ENCODE peak calls at places on chromosomes 3 and 15, in four cellular contexts. One of them, this sample, is unnamed.
A peak's percentile ranks its signal among the peaks of the same experiment; 100 is the strongest.

GRCh38 chr3:42544492-42545283 is 37.1 kb downstream of the SEC22C start:
- DNase-seq in left ventricle myocardium inferior: peak; percentile 44
- DNase-seq in omental fat pad: no peak
- DNase-seq in gastrocnemius medialis: peak; percentile 24
- DNase-seq in this sample: no peak

GRCh38 chr15:89556413-89557262 is 18.6 kb upstream of the TICRR start:
- DNase-seq in left ventricle myocardium inferior: no peak
- DNase-seq in gastrocnemius medialis: peak; percentile 14
- DNase-seq in omental fat pad: no peak
- DNase-seq in this sample: no peak

GRCh38 chr3:9224490-9224889 is 25.0 kb downstream of the SRGAP3 start:
- DNase-seq in left ventricle myocardium inferior: no peak
- DNase-seq in gastrocnemius medialis: no peak
- DNase-seq in omental fat pad: no peak
- DNase-seq in this sample: no peak

GRCh38 chr3:134228035-134228434 is 22.6 kb downstream of the RYK start:
- DNase-seq in omental fat pad: no peak
- DNase-seq in gastrocnemius medialis: no peak
- DNase-seq in left ventricle myocardium inferior: no peak
- DNase-seq in this sample: no peak

GRCh38 chr3:115800489-115801080 is 177.3 kb downstream of the GAP43 start:
- DNase-seq in gastrocnemius medialis: no peak
- DNase-seq in omental fat pad: no peak
- DNase-seq in left ventricle myocardium inferior: no peak
- DNase-seq in this sample: no peak

GRCh38 chr15:43067717-43068461 is 37.9 kb downstream of the UBR1 start:
- DNase-seq in omental fat pad: no peak
- DNase-seq in gastrocnemius medialis: no peak
- DNase-seq in left ventricle myocardium inferior: no peak
- DNase-seq in this sample: no peak

GRCh38 chr3:129519449-129519848 is 9.0 kb upstream of the RHO start:
- DNase-seq in omental fat pad: no peak
- DNase-seq in left ventricle myocardium inferior: no peak
- DNase-seq in gastrocnemius medialis: no peak
- DNase-seq in this sample: no peak

GRCh38 chr3:27511724-27512422 is 27.7 kb upstream of the SLC4A7 start:
- DNase-seq in omental fat pad: no peak
- DNase-seq in left ventricle myocardium inferior: no peak
- DNase-seq in gastrocnemius medialis: no peak
- DNase-seq in this sample: no peak

GRCh38 chr3:113124256-113124830 is 87.0 kb upstream of the BOC start:
- DNase-seq in left ventricle myocardium inferior: no peak
- DNase-seq in omental fat pad: no peak
- DNase-seq in gastrocnemius medialis: no peak
- DNase-seq in this sample: no peak

GRCh38 chr15:91926871-91927270 is 73.4 kb downstream of the SLCO3A1 start:
- DNase-seq in left ventricle myocardium inferior: no peak
- DNase-seq in omental fat pad: no peak
- DNase-seq in gastrocnemius medialis: no peak
- DNase-seq in this sample: no peak

GRCh38 chr15:56249080-56249479 is 5.4 kb upstream of the RFX7 start:
- DNase-seq in gastrocnemius medialis: no peak
- DNase-seq in left ventricle myocardium inferior: no peak
- DNase-seq in omental fat pad: no peak
- DNase-seq in this sample: no peak

GRCh38 chr3:32048487-32049174 is 57.8 kb upstream of the GPD1L start:
- DNase-seq in omental fat pad: no peak
- DNase-seq in gastrocnemius medialis: no peak
- DNase-seq in left ventricle myocardium inferior: no peak
- DNase-seq in this sample: no peak

GRCh38 chr3:196638922-196639516 is 475 bp upstream of the NRROS start:
- DNase-seq in gastrocnemius medialis: no peak
- DNase-seq in left ventricle myocardium inferior: no peak
- DNase-seq in omental fat pad: no peak
- DNase-seq in this sample: no peak

GRCh38 chr3:24504765-24505164 is 10.1 kb upstream of the THRB start:
- DNase-seq in gastrocnemius medialis: no peak
- DNase-seq in omental fat pad: no peak
- DNase-seq in left ventricle myocardium inferior: no peak
- DNase-seq in this sample: no peak

GRCh38 chr3:3191675-3192480 is 12.4 kb upstream of the CRBN start:
- DNase-seq in gastrocnemius medialis: no peak
- DNase-seq in omental fat pad: no peak
- DNase-seq in left ventricle myocardium inferior: no peak
- DNase-seq in this sample: no peak

GRCh38 chr15:78006567-78007205 is 70.8 kb downstream of the TBC1D2B start:
- DNase-seq in gastrocnemius medialis: no peak
- DNase-seq in left ventricle myocardium inferior: peak; percentile 53
- DNase-seq in omental fat pad: no peak
- DNase-seq in this sample: no peak

GRCh38 chr3:114052216-114052615 is 4.1 kb downstream of the CCDC191 start:
- DNase-seq in gastrocnemius medialis: no peak
- DNase-seq in left ventricle myocardium inferior: no peak
- DNase-seq in omental fat pad: no peak
- DNase-seq in this sample: no peak

GRCh38 chr3:126551839-126552687 is 6.7 kb downstream of the C3orf22 start:
- DNase-seq in left ventricle myocardium inferior: no peak
- DNase-seq in omental fat pad: peak; percentile 7
- DNase-seq in gastrocnemius medialis: no peak
- DNase-seq in this sample: no peak

GRCh38 chr3:9976736-9977709 is 9.6 kb downstream of the EMC3 start:
- DNase-seq in gastrocnemius medialis: peak; percentile 93
- DNase-seq in omental fat pad: no peak
- DNase-seq in left ventricle myocardium inferior: peak; percentile 69
- DNase-seq in this sample: peak; percentile 81

GRCh38 chr3:160667452-160667851 is 9.5 kb upstream of the ARL14 start:
- DNase-seq in omental fat pad: no peak
- DNase-seq in gastrocnemius medialis: no peak
- DNase-seq in left ventricle myocardium inferior: no peak
- DNase-seq in this sample: no peak

GRCh38 chr3:29141197-29141911 is 139.5 kb upstream of the RBMS3 start:
- DNase-seq in omental fat pad: no peak
- DNase-seq in left ventricle myocardium inferior: no peak
- DNase-seq in gastrocnemius medialis: no peak
- DNase-seq in this sample: no peak

GRCh38 chr3:125389282-125389681 is 14.2 kb upstream of the ZNF148 start:
- DNase-seq in left ventricle myocardium inferior: no peak
- DNase-seq in gastrocnemius medialis: no peak
- DNase-seq in omental fat pad: no peak
- DNase-seq in this sample: no peak

GRCh38 chr3:188006726-188007393 is 147.1 kb upstream of the LPP start:
- DNase-seq in left ventricle myocardium inferior: no peak
- DNase-seq in omental fat pad: no peak
- DNase-seq in gastrocnemius medialis: peak; percentile 97
- DNase-seq in this sample: peak; percentile 44

GRCh38 chr3:72924055-72924454 is 36.2 kb downstream of the GXYLT2 start:
- DNase-seq in left ventricle myocardium inferior: no peak
- DNase-seq in omental fat pad: no peak
- DNase-seq in gastrocnemius medialis: no peak
- DNase-seq in this sample: no peak

GRCh38 chr15:92936138-92936537 is 36.0 kb downstream of the CHD2 start:
- DNase-seq in left ventricle myocardium inferior: no peak
- DNase-seq in gastrocnemius medialis: no peak
- DNase-seq in omental fat pad: no peak
- DNase-seq in this sample: no peak

GRCh38 chr15:68951813-68952212 is 21.5 kb downstream of the SPESP1 start:
- DNase-seq in left ventricle myocardium inferior: no peak
- DNase-seq in omental fat pad: no peak
- DNase-seq in gastrocnemius medialis: no peak
- DNase-seq in this sample: no peak

GRCh38 chr3:24494616-24495333 is at the start of gene THRB:
- DNase-seq in left ventricle myocardium inferior: peak; percentile 79
- DNase-seq in omental fat pad: peak; percentile 28
- DNase-seq in gastrocnemius medialis: peak; percentile 81
- DNase-seq in this sample: no peak

GRCh38 chr3:71111784-71112440 is 471.6 kb downstream of the FOXP1 start:
- DNase-seq in gastrocnemius medialis: no peak
- DNase-seq in omental fat pad: no peak
- DNase-seq in left ventricle myocardium inferior: no peak
- DNase-seq in this sample: no peak

GRCh38 chr3:123657578-123657977 is 72.7 kb upstream of the HACD2 start:
- DNase-seq in gastrocnemius medialis: no peak
- DNase-seq in omental fat pad: no peak
- DNase-seq in left ventricle myocardium inferior: no peak
- DNase-seq in this sample: no peak

GRCh38 chr3:123657111-123657510 is 72.3 kb upstream of the HACD2 start:
- DNase-seq in omental fat pad: no peak
- DNase-seq in left ventricle myocardium inferior: no peak
- DNase-seq in gastrocnemius medialis: no peak
- DNase-seq in this sample: no peak

GRCh38 chr3:123655400-123655799 is 70.5 kb upstream of the HACD2 start:
- DNase-seq in omental fat pad: no peak
- DNase-seq in left ventricle myocardium inferior: no peak
- DNase-seq in gastrocnemius medialis: peak; percentile 33
- DNase-seq in this sample: no peak

GRCh38 chr3:123656241-123656640 is 71.4 kb upstream of the HACD2 start:
- DNase-seq in gastrocnemius medialis: no peak
- DNase-seq in left ventricle myocardium inferior: no peak
- DNase-seq in omental fat pad: no peak
- DNase-seq in this sample: no peak

GRCh38 chr3:123656691-123657090 is 71.8 kb upstream of the HACD2 start:
- DNase-seq in left ventricle myocardium inferior: no peak
- DNase-seq in gastrocnemius medialis: no peak
- DNase-seq in omental fat pad: no peak
- DNase-seq in this sample: no peak
- TF ChIP-seq CTCF in left ventricle myocardium inferior: no peak
- TF ChIP-seq CTCF in gastrocnemius medialis: no peak
- TF ChIP-seq CTCF in omental fat pad: no peak
- TF ChIP-seq CTCF in this sample: peak; percentile 45

GRCh38 chr3:177488740-177489139 is 291.5 kb upstream of the TBL1XR1 start:
- DNase-seq in gastrocnemius medialis: no peak
- DNase-seq in left ventricle myocardium inferior: no peak
- DNase-seq in omental fat pad: no peak
- DNase-seq in this sample: no peak
- TF ChIP-seq CTCF in gastrocnemius medialis: no peak
- TF ChIP-seq CTCF in left ventricle myocardium inferior: no peak
- TF ChIP-seq CTCF in omental fat pad: no peak
- TF ChIP-seq CTCF in this sample: no peak

GRCh38 chr15:70383856-70384255 is 286.1 kb upstream of the TLE3 start:
- DNase-seq in gastrocnemius medialis: no peak
- DNase-seq in omental fat pad: no peak
- DNase-seq in left ventricle myocardium inferior: no peak
- DNase-seq in this sample: no peak

GRCh38 chr15:70382762-70383458 is 285.2 kb upstream of the TLE3 start:
- DNase-seq in gastrocnemius medialis: no peak
- DNase-seq in left ventricle myocardium inferior: no peak
- DNase-seq in omental fat pad: no peak
- DNase-seq in this sample: no peak

GRCh38 chr15:70380484-70380883 is 282.8 kb upstream of the TLE3 start:
- DNase-seq in omental fat pad: no peak
- DNase-seq in left ventricle myocardium inferior: no peak
- DNase-seq in gastrocnemius medialis: no peak
- DNase-seq in this sample: no peak

GRCh38 chr15:70379938-70380337 is 282.2 kb upstream of the TLE3 start:
- DNase-seq in omental fat pad: no peak
- DNase-seq in gastrocnemius medialis: no peak
- DNase-seq in left ventricle myocardium inferior: no peak
- DNase-seq in this sample: no peak

DNA sequence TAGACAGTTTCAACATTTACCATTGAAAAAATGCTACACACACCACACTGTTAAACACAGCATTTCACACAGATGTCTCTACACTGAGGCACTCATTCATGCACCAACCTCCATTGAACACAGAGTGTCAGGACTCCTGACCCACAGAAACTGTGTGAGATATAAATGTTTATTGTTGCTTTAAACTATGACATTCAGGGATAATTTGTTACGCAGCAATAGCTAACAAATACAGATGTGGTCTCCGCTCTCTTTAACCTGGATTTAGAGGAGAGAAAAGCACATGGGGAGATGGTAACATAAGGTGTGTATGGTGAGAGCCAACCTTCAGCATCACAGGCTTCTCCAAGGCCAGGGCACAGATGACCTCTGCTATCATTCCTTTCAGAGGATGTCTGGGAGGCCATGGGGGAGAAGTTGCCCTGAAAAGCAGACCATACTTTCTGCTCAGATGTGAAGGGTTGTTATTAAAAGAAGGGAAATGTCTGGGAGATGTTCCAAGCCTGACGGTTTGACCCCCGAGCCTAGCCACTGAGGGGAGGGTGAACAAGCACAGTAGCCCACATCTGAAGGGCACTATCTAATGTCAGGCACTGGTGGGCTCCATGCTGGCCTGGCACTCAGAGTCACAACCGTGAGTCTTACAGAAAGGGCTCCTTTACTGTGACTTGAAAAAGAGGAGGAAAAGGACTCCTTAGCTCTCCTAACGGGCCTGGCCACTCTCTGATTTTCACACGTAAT is 284.5 kb upstream of the TLE3 start:
- DNase-seq in left ventricle myocardium inferior: no peak
- DNase-seq in gastrocnemius medialis: no peak
- DNase-seq in omental fat pad: no peak
- DNase-seq in this sample: no peak
- TF ChIP-seq CTCF in left ventricle myocardium inferior: no peak
- TF ChIP-seq CTCF in gastrocnemius medialis: no peak
- TF ChIP-seq CTCF in omental fat pad: no peak
- TF ChIP-seq CTCF in this sample: no peak

DNA sequence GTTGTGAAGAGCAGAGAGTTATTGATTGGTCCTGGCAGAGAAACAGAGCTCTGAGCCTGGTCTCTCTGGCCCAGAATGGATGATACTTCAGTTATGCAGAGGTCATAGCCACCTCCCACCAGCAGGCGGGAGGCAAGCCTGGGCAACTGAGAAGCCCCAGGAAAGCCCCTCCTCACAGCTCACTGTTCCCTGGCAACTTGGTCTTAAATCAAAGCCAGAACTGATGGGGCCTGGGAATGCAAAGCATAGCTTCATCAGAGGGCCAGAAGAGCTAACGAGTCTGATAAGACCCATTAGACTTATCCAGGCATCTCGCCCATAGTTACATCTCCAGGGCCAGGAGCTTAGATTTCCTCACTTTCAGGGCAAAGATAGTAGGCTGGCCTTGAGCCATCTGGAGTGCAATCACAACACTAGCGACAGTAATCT is 5.5 kb upstream of the COLQ start:
- DNase-seq in left ventricle myocardium inferior: no peak
- DNase-seq in gastrocnemius medialis: no peak
- DNase-seq in omental fat pad: no peak
- DNase-seq in this sample: no peak
- TF ChIP-seq CTCF in left ventricle myocardium inferior: peak; percentile 38
- TF ChIP-seq CTCF in gastrocnemius medialis: no peak
- TF ChIP-seq CTCF in omental fat pad: no peak
- TF ChIP-seq CTCF in this sample: no peak

GRCh38 chr3:171865191-171865865 is 22.2 kb downstream of the TMEM212 start:
- DNase-seq in left ventricle myocardium inferior: no peak
- DNase-seq in omental fat pad: no peak
- DNase-seq in gastrocnemius medialis: no peak
- DNase-seq in this sample: no peak

GRCh38 chr3:171871392-171872274 is 28.5 kb downstream of the TMEM212 start:
- DNase-seq in gastrocnemius medialis: no peak
- DNase-seq in omental fat pad: no peak
- DNase-seq in left ventricle myocardium inferior: no peak
- DNase-seq in this sample: no peak

GRCh38 chr3:171863920-171864319 is 20.8 kb downstream of the TMEM212 start:
- DNase-seq in gastrocnemius medialis: no peak
- DNase-seq in omental fat pad: no peak
- DNase-seq in left ventricle myocardium inferior: no peak
- DNase-seq in this sample: no peak

GRCh38 chr3:171862993-171863521 is 19.9 kb downstream of the TMEM212 start:
- DNase-seq in gastrocnemius medialis: no peak
- DNase-seq in omental fat pad: no peak
- DNase-seq in left ventricle myocardium inferior: no peak
- DNase-seq in this sample: no peak

GRCh38 chr3:171867976-171868375 is 24.8 kb downstream of the TMEM212 start:
- DNase-seq in gastrocnemius medialis: no peak
- DNase-seq in omental fat pad: no peak
- DNase-seq in left ventricle myocardium inferior: no peak
- DNase-seq in this sample: no peak
- TF ChIP-seq CTCF in gastrocnemius medialis: no peak
- TF ChIP-seq CTCF in omental fat pad: no peak
- TF ChIP-seq CTCF in left ventricle myocardium inferior: peak; percentile 30
- TF ChIP-seq CTCF in this sample: peak; percentile 70